ENCODE peak calls at places on chromosomes 16 and 17, in seven cellular contexts. U, R, D, N, Z, B and G are unnamed samples.

GRCh38 chr16:69340095-69340644 is 598 bp downstream of the NIP7 start:
- DNase-seq in U (peak), R (no peak), D (peak), N (no peak), Z (no peak), B (no peak), G (no peak)

GRCh38 chr16:12319464-12320030 is 343.0 kb downstream of the SNX29 start:
- DNase-seq in U (peak), R (no peak), D (no peak), N (no peak), Z (no peak), B (no peak), G (no peak)

GRCh38 chr17:82808006-82808405 is 31.8 kb downstream of the ZNF750 start:
- DNase-seq in U (no peak), R (no peak), D (no peak), N (no peak), Z (no peak), B (no peak), G (no peak)

GRCh38 chr16:12260119-12260646 is 283.6 kb downstream of the SNX29 start:
- DNase-seq in U (peak), R (no peak), D (no peak), N (no peak), Z (no peak), B (no peak), G (no peak)

GRCh38 chr17:68662037-68662432 is 60.9 kb upstream of the FAM20A start:
- DNase-seq in U (no peak), R (no peak), D (no peak), N (no peak), Z (no peak), B (no peak), G (no peak)

GRCh38 chr17:33292981-33293867 is at the start of gene ASIC2:
- DNase-seq in U (peak), R (peak), D (no peak), N (peak), Z (no peak), B (no peak), G (no peak)

GRCh38 chr16:1336619-1337018 is 3.2 kb downstream of the BAIAP3 start:
- DNase-seq in U (no peak), R (no peak), D (no peak), N (no peak), Z (no peak), B (no peak), G (no peak)

GRCh38 chr17:42251115-42251514 is 25.1 kb downstream of the STAT5B start:
- DNase-seq in U (peak), R (no peak), D (peak), N (peak), Z (no peak), B (no peak), G (no peak)

GRCh38 chr17:22300731-22301352 is 608.5 kb downstream of the KCNJ18 start:
- DNase-seq in U (no peak), R (no peak), D (no peak), N (no peak), Z (no peak), B (no peak), G (no peak)

GRCh38 chr17:55117063-55117611 is 147.6 kb upstream of the HLF start:
- DNase-seq in U (no peak), R (no peak), D (peak), N (no peak), Z (no peak), B (no peak), G (no peak)

GRCh38 chr17:951388-952132 is 28.0 kb downstream of the NXN start:
- DNase-seq in U (peak), R (peak), D (peak), N (peak), Z (peak), B (no peak), G (peak)

GRCh38 chr16:85898521-85899442 is at the start of gene IRF8:
- DNase-seq in U (peak), R (peak), D (no peak), N (peak), Z (peak), B (peak), G (no peak)

GRCh38 chr17:72850410-72850809 is 242.1 kb downstream of the SLC39A11 start:
- DNase-seq in U (peak), R (no peak), D (peak), N (peak), Z (no peak), B (no peak), G (peak)

GRCh38 chr16:17474572-17474971 is 3.8 kb upstream of the XYLT1 start:
- DNase-seq in U (no peak), R (no peak), D (no peak), N (no peak), Z (no peak), B (peak), G (no peak)
- TF ChIP-seq CTCF in U (no peak), R (no peak), D (no peak), N (no peak), Z (no peak), B (no peak), G (peak)

GRCh38 chr17:28491286-28491685 is 14.9 kb upstream of the FOXN1 start:
- DNase-seq in U (no peak), R (peak), D (no peak), N (no peak), Z (no peak), B (no peak), G (no peak)

GRCh38 chr17:28491860-28492259 is 14.3 kb upstream of the FOXN1 start:
- DNase-seq in U (no peak), R (no peak), D (no peak), N (no peak), Z (no peak), B (no peak), G (no peak)

GRCh38 chr17:28494445-28495188 is 11.5 kb upstream of the FOXN1 start:
- DNase-seq in U (peak), R (peak), D (peak), N (peak), Z (peak), B (peak), G (peak)

GRCh38 chr17:28493467-28493866 is 12.7 kb upstream of the FOXN1 start:
- DNase-seq in U (peak), R (peak), D (no peak), N (no peak), Z (no peak), B (no peak), G (peak)

GRCh38 chr17:28492352-28493310 is 13.5 kb upstream of the FOXN1 start:
- DNase-seq in U (peak), R (peak), D (peak), N (peak), Z (no peak), B (no peak), G (peak)
- TF ChIP-seq CTCF in U (no peak), R (no peak), D (no peak), N (no peak), Z (no peak), B (no peak), G (no peak)

GRCh38 chr17:31696184-31696602 is 162.9 kb downstream of the COPRS start:
- DNase-seq in U (peak), R (peak), D (no peak), N (no peak), Z (no peak), B (no peak), G (peak)
- TF ChIP-seq CTCF in U (peak), R (no peak), D (no peak), N (no peak), Z (no peak), B (no peak), G (peak)

GRCh38 chr16:2690852-2691251 is 8.5 kb downstream of the KCTD5 start:
- DNase-seq in U (no peak), R (peak), D (no peak), N (no peak), Z (no peak), B (peak), G (no peak)
- TF ChIP-seq CTCF in U (no peak), R (no peak), D (no peak), N (no peak), Z (no peak), B (no peak), G (no peak)

GRCh38 chr16:49382916-49383315 is 9.3 kb downstream of the C16orf78 start:
- DNase-seq in U (no peak), R (no peak), D (peak), N (peak), Z (no peak), B (no peak), G (no peak)
- TF ChIP-seq CTCF in U (no peak), R (no peak), D (no peak), N (no peak), Z (no peak), B (peak), G (no peak)

GRCh38 chr17:10754109-10754508 is 24.3 kb upstream of the TMEM220 start:
- DNase-seq in U (peak), R (no peak), D (peak), N (peak), Z (peak), B (peak), G (no peak)
- TF ChIP-seq CTCF in U (peak), R (no peak), D (peak), N (peak), Z (peak), B (peak), G (peak)

GRCh38 chr16:87053016-87053982 is 263.9 kb downstream of the C16orf95 start:
- DNase-seq in U (no peak), R (no peak), D (no peak), N (no peak), Z (no peak), B (no peak), G (no peak)
- TF ChIP-seq CTCF in U (no peak), R (no peak), D (no peak), N (no peak), Z (no peak), B (no peak), G (peak)

DNA sequence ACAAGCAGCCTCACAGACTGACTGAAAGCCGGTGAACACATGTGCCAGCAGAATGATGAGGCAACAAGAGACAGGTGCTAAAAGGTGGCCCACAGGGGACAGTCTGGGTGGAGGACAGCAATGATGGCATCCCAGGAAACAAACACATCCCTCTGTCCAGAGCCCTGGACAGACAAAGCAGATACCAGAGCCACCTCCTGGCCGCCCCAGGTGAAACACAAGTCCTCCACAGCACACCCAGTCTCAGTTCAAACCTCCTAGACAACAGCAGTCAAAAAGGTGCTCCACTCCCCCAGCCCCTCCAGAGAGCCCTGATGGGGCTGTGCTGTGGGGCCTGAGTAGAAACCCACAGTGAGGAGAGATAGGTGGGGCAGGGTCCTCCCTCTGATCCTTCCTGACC is 20.3 kb upstream of the CDH5 start:
- DNase-seq in U (no peak), R (no peak), D (no peak), N (no peak), Z (no peak), B (no peak), G (no peak)
- TF ChIP-seq CTCF in U (no peak), R (no peak), D (no peak), N (no peak), Z (no peak), B (no peak), G (no peak)